ENCODE peak calls at places on chromosome 19, in four cellular contexts. Z, V, E and X are unnamed samples.

GRCh38 chr19:39470724-39471339 is 9.8 kb upstream of the TIMM50 start:
- DNase-seq in Z (peak), V (no peak), E (no peak), X (peak)

GRCh38 chr19:51688665-51689571 is 4.2 kb upstream of the SPACA6 start:
- DNase-seq in Z (peak), V (peak), E (peak), X (peak)

GRCh38 chr19:53577968-53578367 is 40.0 kb downstream of the ZNF331 start:
- DNase-seq in Z (no peak), V (no peak), E (no peak), X (no peak)

GRCh38 chr19:8307400-8307964 is 676 bp downstream of the CD320 start:
- DNase-seq in Z (no peak), V (no peak), E (no peak), X (no peak)

GRCh38 chr19:35107541-35107939 is 8.1 kb upstream of the FXYD3 start:
- DNase-seq in Z (no peak), V (no peak), E (no peak), X (no peak)

GRCh38 chr19:46602392-46603194 is 1.5 kb downstream of the CALM3 start:
- DNase-seq in Z (no peak), V (no peak), E (no peak), X (no peak)

GRCh38 chr19:30305346-30306060 is 66.7 kb upstream of the ZNF536 start:
- DNase-seq in Z (no peak), V (no peak), E (no peak), X (no peak)

GRCh38 chr19:35868172-35868822 is at the start of gene APLP1:
- DNase-seq in Z (peak), V (peak), E (no peak), X (peak)

GRCh38 chr19:56566904-56567273 is 379 bp upstream of the ZNF470 start:
- DNase-seq in Z (peak), V (no peak), E (no peak), X (peak)

GRCh38 chr19:54248016-54248601 is 5.5 kb upstream of the LILRA6 start:
- DNase-seq in Z (peak), V (no peak), E (no peak), X (no peak)

GRCh38 chr19:55437410-55437809 is 5.7 kb downstream of the SHISA7 start:
- DNase-seq in Z (peak), V (peak), E (no peak), X (peak)

GRCh38 chr19:32129141-32129540 is 216.3 kb upstream of the ZNF507 start:
- DNase-seq in Z (no peak), V (no peak), E (peak), X (no peak)

GRCh38 chr19:48969276-48970138 is 4.4 kb downstream of the FTL start:
- DNase-seq in Z (no peak), V (peak), E (no peak), X (peak)

GRCh38 chr19:48543121-48543710 is 8.8 kb upstream of the SULT2B1 start:
- DNase-seq in Z (peak), V (no peak), E (no peak), X (peak)

GRCh38 chr19:35229601-35230000 is 1.1 kb upstream of the FAM187B start:
- DNase-seq in Z (no peak), V (no peak), E (peak), X (no peak)

GRCh38 chr19:10817291-10818038 is 18.5 kb downstream of the TMED1 start:
- DNase-seq in Z (peak), V (peak), E (no peak), X (peak)

GRCh38 chr19:10816691-10817090 is 19.3 kb downstream of the TMED1 start:
- DNase-seq in Z (no peak), V (no peak), E (no peak), X (no peak)

GRCh38 chr19:10818306-10819123 is 17.5 kb downstream of the TMED1 start:
- DNase-seq in Z (no peak), V (no peak), E (no peak), X (no peak)

GRCh38 chr19:10819124-10820060 is 16.6 kb downstream of the TMED1 start:
- DNase-seq in Z (peak), V (no peak), E (no peak), X (no peak)

GRCh38 chr19:10820173-10820572 is 15.8 kb downstream of the TMED1 start:
- DNase-seq in Z (peak), V (no peak), E (no peak), X (no peak)
- TF ChIP-seq CTCF in Z (peak), V (no peak), E (peak), X (peak)

GRCh38 chr19:37217855-37218591 is at the start of gene ZNF383:
- DNase-seq in Z (peak), V (peak), E (peak), X (peak)
- TF ChIP-seq CTCF in Z (no peak), V (no peak), E (no peak), X (no peak)

DNA sequence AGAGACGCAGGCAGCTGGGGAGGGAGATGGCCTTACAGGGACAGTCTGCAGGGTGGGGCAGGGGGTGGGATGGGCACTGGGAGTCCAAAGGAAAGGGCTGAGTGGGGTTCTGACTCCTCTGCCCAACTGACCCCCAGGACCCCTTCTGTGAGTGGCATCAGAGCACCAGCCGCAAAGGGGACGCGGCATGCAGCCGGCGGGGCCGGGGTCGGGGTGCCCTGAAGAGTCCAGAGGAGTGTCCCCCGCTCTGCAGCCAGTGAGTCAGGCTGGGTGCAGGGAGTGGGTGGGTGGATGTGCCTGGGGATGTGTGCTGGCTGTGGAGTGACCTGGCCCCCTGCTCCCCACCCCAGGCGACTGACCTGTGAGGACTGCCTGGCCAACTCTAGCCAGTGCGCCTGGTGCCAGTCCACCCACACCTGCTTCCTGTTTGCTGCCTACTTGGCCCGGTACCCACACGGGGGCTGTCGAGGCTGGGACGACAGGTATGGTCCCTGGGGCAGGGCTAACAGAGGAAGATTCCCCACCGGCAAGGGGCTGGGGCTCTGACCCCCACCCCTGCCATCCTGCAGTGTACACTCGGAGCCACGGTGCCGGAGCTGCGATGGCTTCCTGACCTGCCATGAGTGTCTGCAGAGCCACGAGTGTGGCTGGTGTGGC is 25.8 kb downstream of the MEGF8 start:
- DNase-seq in Z (no peak), V (no peak), E (no peak), X (no peak)
- TF ChIP-seq CTCF in Z (no peak), V (no peak), E (no peak), X (no peak)

GRCh38 chr19:2426661-2427322 is 594 bp downstream of the TIMM13 start:
- DNase-seq in Z (peak), V (peak), E (no peak), X (no peak)

GRCh38 chr19:2422951-2423880 is 4.2 kb downstream of the TIMM13 start:
- DNase-seq in Z (no peak), V (peak), E (no peak), X (no peak)

GRCh38 chr19:2423913-2424685 is 3.3 kb downstream of the TIMM13 start:
- DNase-seq in Z (peak), V (peak), E (no peak), X (no peak)

GRCh38 chr19:2425622-2426581 is 1.5 kb downstream of the TIMM13 start:
- DNase-seq in Z (peak), V (peak), E (no peak), X (no peak)

GRCh38 chr19:2424686-2425621 is 2.4 kb downstream of the TIMM13 start:
- DNase-seq in Z (peak), V (peak), E (no peak), X (peak)
- TF ChIP-seq CTCF in Z (peak), V (peak), E (peak), X (peak)

DNA sequence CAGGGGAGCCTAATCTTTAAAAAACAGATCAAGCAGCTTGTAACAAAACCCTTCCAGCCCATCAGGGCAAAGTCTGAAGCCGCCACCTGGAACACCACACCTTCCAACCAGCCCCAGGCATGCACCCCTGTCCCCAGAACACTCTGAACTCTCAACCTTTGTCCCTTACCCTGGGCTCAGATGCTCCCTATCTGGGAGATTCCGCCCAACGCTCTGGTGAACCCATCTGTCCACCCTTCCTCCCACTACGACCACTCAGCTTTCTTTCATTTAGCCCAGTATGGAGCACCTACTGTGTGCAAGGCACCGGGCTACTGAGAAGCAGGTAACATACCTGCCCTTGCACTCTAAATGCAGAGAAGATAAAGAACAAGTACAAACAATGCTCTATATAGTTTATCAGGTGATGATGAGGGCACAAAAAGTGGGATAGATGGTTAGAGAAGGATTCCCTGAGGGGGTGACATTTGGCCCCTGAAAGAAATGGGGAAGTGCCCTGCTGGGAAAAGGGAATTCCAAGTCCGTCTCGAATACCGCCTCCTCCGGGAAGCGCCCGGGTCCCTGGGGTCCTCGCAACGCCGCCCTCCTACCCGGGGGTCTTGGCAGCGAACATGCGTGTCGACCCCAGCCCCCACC is 629 bp downstream of the PEPD start:
- DNase-seq in Z (no peak), V (no peak), E (no peak), X (no peak)
- TF ChIP-seq CTCF in Z (no peak), V (no peak), E (no peak), X (no peak)

GRCh38 chr19:9916719-9917118 is 19.6 kb downstream of the OLFM2 start:
- DNase-seq in Z (no peak), V (no peak), E (no peak), X (no peak)

GRCh38 chr19:9912551-9913236 is 23.6 kb downstream of the OLFM2 start:
- DNase-seq in Z (no peak), V (no peak), E (no peak), X (no peak)

GRCh38 chr19:9914001-9914314 is 22.4 kb downstream of the OLFM2 start:
- DNase-seq in Z (no peak), V (no peak), E (no peak), X (no peak)

GRCh38 chr19:9913237-9914000 is 22.9 kb downstream of the OLFM2 start:
- DNase-seq in Z (no peak), V (no peak), E (no peak), X (no peak)

DNA sequence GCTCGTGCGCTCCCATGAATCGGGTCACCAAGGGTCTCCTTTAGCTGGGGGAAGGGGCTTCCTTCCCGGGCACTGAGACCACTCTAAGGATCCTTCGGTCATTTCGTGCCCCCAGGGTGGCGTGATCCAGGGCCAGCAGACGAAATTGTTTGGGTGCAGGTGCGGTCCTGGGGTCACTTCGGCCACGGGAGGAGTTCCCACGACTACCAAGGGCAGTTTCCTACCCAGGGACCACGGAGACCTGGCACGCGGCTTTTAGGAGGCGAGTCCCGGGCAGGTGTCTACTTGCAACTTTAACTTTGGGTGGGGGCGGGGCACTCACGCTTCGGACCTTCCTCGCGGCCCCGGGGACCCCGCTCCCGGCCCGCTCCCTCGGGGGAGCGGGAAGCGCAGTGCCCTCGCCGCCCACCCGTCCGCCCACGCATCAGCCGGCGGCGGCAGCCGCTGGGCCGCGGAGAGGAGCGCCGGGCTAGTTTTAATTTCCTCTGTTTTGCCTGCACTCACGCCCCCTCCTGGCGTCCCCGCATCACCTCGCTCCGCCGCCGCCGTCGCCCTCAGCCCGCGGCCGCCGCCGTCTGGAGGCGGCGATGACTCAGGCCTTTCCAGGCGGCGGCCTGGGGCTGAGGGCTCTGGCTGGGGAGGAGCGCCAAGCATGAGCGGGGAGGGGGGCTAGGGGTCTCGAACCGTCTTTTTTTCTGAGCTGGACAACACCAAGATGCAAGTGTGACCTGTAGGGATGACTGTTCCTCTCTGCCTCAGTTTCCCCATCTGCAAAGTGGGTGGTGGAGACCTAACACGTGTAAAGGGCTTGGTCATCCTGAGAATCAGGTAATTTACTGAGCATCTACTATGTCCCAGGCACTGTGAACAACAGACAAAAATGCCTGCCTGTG is 21.8 kb downstream of the OLFM2 start:
- DNase-seq in Z (peak), V (peak), E (no peak), X (peak)
- TF ChIP-seq CTCF in Z (peak), V (peak), E (peak), X (peak)